ENCODE peak calls at places on chromosomes 6 and 20, in six cellular contexts. One of them, this sample, is unnamed.

GRCh38 chr6:958531-958930 is 265.6 kb upstream of the EXOC2 start:
- DNase-seq in kidney epithelial cell: no peak
- DNase-seq in uterus: no peak
- DNase-seq in keratinocyte: no peak
- DNase-seq in heart right ventricle: no peak
- DNase-seq in lung: no peak
- DNase-seq in this sample: no peak

GRCh38 chr6:145148392-145149175 is 586.7 kb downstream of the EPM2A start:
- DNase-seq in heart right ventricle: peak; percentile 17
- DNase-seq in kidney epithelial cell: peak; percentile 70
- DNase-seq in keratinocyte: peak; percentile 69
- DNase-seq in lung: peak; percentile 63
- DNase-seq in uterus: no peak
- DNase-seq in this sample: no peak

GRCh38 chr6:91098006-91098405 is 511.1 kb upstream of the MAP3K7 start:
- DNase-seq in keratinocyte: no peak
- DNase-seq in kidney epithelial cell: peak; percentile 29
- DNase-seq in lung: no peak
- DNase-seq in uterus: no peak
- DNase-seq in heart right ventricle: no peak
- DNase-seq in this sample: no peak

GRCh38 chr20:54619181-54619580 is 143.8 kb downstream of the DOK5 start:
- DNase-seq in kidney epithelial cell: no peak
- DNase-seq in keratinocyte: no peak
- DNase-seq in uterus: no peak
- DNase-seq in lung: no peak
- DNase-seq in heart right ventricle: peak; percentile 19
- DNase-seq in this sample: no peak

GRCh38 chr6:72974276-72974675 is 251.0 kb downstream of the KHDC1L start:
- DNase-seq in heart right ventricle: no peak
- DNase-seq in keratinocyte: no peak
- DNase-seq in uterus: peak; percentile 17
- DNase-seq in lung: no peak
- DNase-seq in kidney epithelial cell: no peak
- DNase-seq in this sample: no peak

GRCh38 chr6:86331889-86332288 is 605.4 kb upstream of the HTR1E start:
- DNase-seq in heart right ventricle: no peak
- DNase-seq in uterus: no peak
- DNase-seq in lung: no peak
- DNase-seq in kidney epithelial cell: no peak
- DNase-seq in keratinocyte: no peak
- DNase-seq in this sample: no peak

GRCh38 chr6:106206905-106207304 is 118.7 kb downstream of the ATG5 start:
- DNase-seq in keratinocyte: no peak
- DNase-seq in heart right ventricle: no peak
- DNase-seq in uterus: no peak
- DNase-seq in lung: no peak
- DNase-seq in kidney epithelial cell: no peak
- DNase-seq in this sample: no peak

GRCh38 chr6:138540468-138540867 is 41.2 kb upstream of the NHSL1 start:
- DNase-seq in heart right ventricle: peak; percentile 13
- DNase-seq in keratinocyte: no peak
- DNase-seq in lung: no peak
- DNase-seq in uterus: no peak
- DNase-seq in kidney epithelial cell: no peak
- DNase-seq in this sample: no peak

GRCh38 chr6:129860901-129861665 is at the start of gene TMEM244:
- DNase-seq in heart right ventricle: no peak
- DNase-seq in lung: no peak
- DNase-seq in kidney epithelial cell: no peak
- DNase-seq in keratinocyte: no peak
- DNase-seq in uterus: no peak
- DNase-seq in this sample: no peak

GRCh38 chr20:62792182-62792939 is 3.9 kb upstream of the MRGBP start:
- DNase-seq in keratinocyte: no peak
- DNase-seq in kidney epithelial cell: no peak
- DNase-seq in heart right ventricle: no peak
- DNase-seq in lung: no peak
- DNase-seq in uterus: no peak
- DNase-seq in this sample: no peak

GRCh38 chr6:132392792-132393191 is 8.5 kb downstream of the MOXD1 start:
- DNase-seq in heart right ventricle: no peak
- DNase-seq in uterus: no peak
- DNase-seq in keratinocyte: no peak
- DNase-seq in lung: no peak
- DNase-seq in kidney epithelial cell: peak; percentile 37
- DNase-seq in this sample: no peak
- TF ChIP-seq CTCF in heart right ventricle: no peak
- TF ChIP-seq CTCF in uterus: no peak
- TF ChIP-seq CTCF in keratinocyte: peak; percentile 32
- TF ChIP-seq CTCF in lung: no peak
- TF ChIP-seq CTCF in kidney epithelial cell: peak; percentile 51
- TF ChIP-seq CTCF in this sample: no peak

GRCh38 chr6:112150363-112150762 is 63.0 kb downstream of the FAM229B start:
- DNase-seq in kidney epithelial cell: no peak
- DNase-seq in keratinocyte: no peak
- DNase-seq in heart right ventricle: no peak
- DNase-seq in lung: no peak
- DNase-seq in uterus: peak; percentile 67
- DNase-seq in this sample: no peak
- TF ChIP-seq CTCF in kidney epithelial cell: no peak
- TF ChIP-seq CTCF in keratinocyte: no peak
- TF ChIP-seq CTCF in heart right ventricle: no peak
- TF ChIP-seq CTCF in lung: no peak
- TF ChIP-seq CTCF in uterus: no peak
- TF ChIP-seq CTCF in this sample: no peak

DNA sequence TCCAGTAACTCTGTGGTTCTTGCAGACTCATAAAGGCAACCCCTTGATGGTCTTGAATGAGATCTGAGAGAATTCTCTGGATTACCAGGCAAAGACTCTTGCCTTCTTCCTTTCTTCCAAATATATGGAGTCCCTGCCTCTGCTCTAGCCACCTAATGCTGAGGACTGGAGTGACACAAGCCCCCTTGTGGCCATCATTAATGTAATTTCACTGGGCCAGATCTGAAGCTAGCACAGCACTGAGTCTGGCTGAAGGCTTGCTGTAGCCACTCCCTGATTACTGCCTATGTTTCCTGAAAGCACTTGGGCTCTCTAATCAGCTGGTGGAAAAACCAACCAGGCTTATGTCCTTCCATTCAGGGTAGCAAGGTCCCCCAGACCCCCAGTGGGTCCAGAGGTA is 559.3 kb upstream of the IRAK1BP1 start:
- DNase-seq in keratinocyte: no peak
- DNase-seq in lung: no peak
- DNase-seq in kidney epithelial cell: no peak
- DNase-seq in heart right ventricle: no peak
- DNase-seq in uterus: no peak
- DNase-seq in this sample: no peak
- TF ChIP-seq CTCF in keratinocyte: peak; percentile 59
- TF ChIP-seq CTCF in lung: no peak
- TF ChIP-seq CTCF in kidney epithelial cell: no peak
- TF ChIP-seq CTCF in heart right ventricle: no peak
- TF ChIP-seq CTCF in uterus: no peak
- TF ChIP-seq CTCF in this sample: no peak

GRCh38 chr6:30752164-30752927 is 8.0 kb upstream of the IER3 start:
- DNase-seq in uterus: peak; percentile 96
- DNase-seq in lung: peak; percentile 94
- DNase-seq in heart right ventricle: peak; percentile 95
- DNase-seq in keratinocyte: peak; percentile 99
- DNase-seq in kidney epithelial cell: peak; percentile 97
- DNase-seq in this sample: peak; percentile 98
- TF ChIP-seq CTCF in uterus: no peak
- TF ChIP-seq CTCF in lung: no peak
- TF ChIP-seq CTCF in heart right ventricle: no peak
- TF ChIP-seq CTCF in keratinocyte: no peak
- TF ChIP-seq CTCF in kidney epithelial cell: peak; percentile 28
- TF ChIP-seq CTCF in this sample: no peak

GRCh38 chr6:168782211-168782729 is 341.3 kb downstream of the SMOC2 start:
- DNase-seq in uterus: no peak
- DNase-seq in keratinocyte: no peak
- DNase-seq in lung: no peak
- DNase-seq in kidney epithelial cell: no peak
- DNase-seq in heart right ventricle: no peak
- DNase-seq in this sample: no peak
- TF ChIP-seq CTCF in uterus: no peak
- TF ChIP-seq CTCF in keratinocyte: no peak
- TF ChIP-seq CTCF in lung: no peak
- TF ChIP-seq CTCF in kidney epithelial cell: no peak
- TF ChIP-seq CTCF in heart right ventricle: no peak
- TF ChIP-seq CTCF in this sample: no peak

GRCh38 chr20:3353646-3354045 is 53.8 kb downstream of the DNAAF9 start:
- DNase-seq in uterus: no peak
- DNase-seq in kidney epithelial cell: no peak
- DNase-seq in keratinocyte: no peak
- DNase-seq in heart right ventricle: no peak
- DNase-seq in lung: no peak
- DNase-seq in this sample: no peak

GRCh38 chr20:3354247-3354646 is 53.2 kb downstream of the DNAAF9 start:
- DNase-seq in keratinocyte: no peak
- DNase-seq in lung: no peak
- DNase-seq in uterus: no peak
- DNase-seq in kidney epithelial cell: no peak
- DNase-seq in heart right ventricle: peak; percentile 17
- DNase-seq in this sample: no peak

GRCh38 chr20:3364323-3365013 is 43.0 kb downstream of the DNAAF9 start:
- DNase-seq in uterus: no peak
- DNase-seq in heart right ventricle: no peak
- DNase-seq in keratinocyte: no peak
- DNase-seq in lung: no peak
- DNase-seq in kidney epithelial cell: no peak
- DNase-seq in this sample: no peak

GRCh38 chr20:3360752-3361151 is 46.7 kb downstream of the DNAAF9 start:
- DNase-seq in kidney epithelial cell: no peak
- DNase-seq in lung: no peak
- DNase-seq in heart right ventricle: no peak
- DNase-seq in uterus: no peak
- DNase-seq in keratinocyte: no peak
- DNase-seq in this sample: no peak

DNA sequence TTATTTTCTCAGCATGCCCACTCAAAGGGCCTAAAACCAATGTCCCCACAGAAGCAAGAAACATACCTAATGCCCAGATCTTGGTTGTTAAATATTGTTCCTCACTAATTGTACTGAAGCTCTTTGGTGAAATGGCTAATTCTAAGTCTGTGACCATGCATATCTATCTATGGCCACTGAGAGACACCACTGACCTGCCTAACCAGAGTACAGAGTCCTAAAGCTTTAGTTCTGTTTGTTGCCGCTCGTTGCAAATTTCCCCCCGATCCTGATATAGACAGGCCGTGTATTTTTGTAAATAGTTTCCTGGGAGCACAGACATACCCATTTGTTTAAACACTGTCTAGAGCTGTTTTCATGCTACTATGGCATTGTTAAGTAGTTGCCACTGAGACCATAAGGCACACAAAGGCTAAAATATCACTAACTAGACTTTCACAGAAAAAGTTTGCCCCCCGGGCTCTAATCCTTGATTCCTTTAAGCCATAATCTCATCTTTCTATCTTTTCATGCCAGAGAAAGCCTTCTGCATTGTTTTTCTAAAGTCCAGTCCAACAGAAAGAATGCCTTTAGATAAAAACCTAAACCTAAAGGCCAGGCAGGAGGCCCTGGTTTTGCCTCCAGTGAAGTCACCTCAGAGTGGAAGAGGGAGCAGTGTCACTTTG is 48.7 kb downstream of the DNAAF9 start:
- DNase-seq in lung: no peak
- DNase-seq in kidney epithelial cell: no peak
- DNase-seq in heart right ventricle: no peak
- DNase-seq in uterus: no peak
- DNase-seq in keratinocyte: no peak
- DNase-seq in this sample: no peak
- TF ChIP-seq CTCF in lung: no peak
- TF ChIP-seq CTCF in kidney epithelial cell: no peak
- TF ChIP-seq CTCF in heart right ventricle: no peak
- TF ChIP-seq CTCF in uterus: no peak
- TF ChIP-seq CTCF in keratinocyte: no peak
- TF ChIP-seq CTCF in this sample: no peak